ENCODE peak calls at places on chromosomes 5 and 9, in ten cellular contexts. J is H1, K is suprapubic skin, H is A549, Z is ovary, U is K562, L is body of pancreas, A is stomach, Q is IMR-90, I is adrenal gland. B is an unnamed sample.

GRCh38 chr5:173851595-173852248 is 36.4 kb upstream of the CPEB4 start:
- DNase-seq in U (no peak), Q (no peak), Z (no peak), I (no peak), J (no peak), H (no peak), A (no peak), K (no peak), L (no peak), B (no peak)

GRCh38 chr5:32753051-32753450 is 41.9 kb downstream of the NPR3 start:
- DNase-seq in Q (peak; percentile 79), A (no peak), H (no peak), K (no peak), L (no peak), I (no peak), J (no peak), Z (no peak), U (no peak), B (no peak)

GRCh38 chr5:78591227-78591626 is 57.3 kb downstream of the LHFPL2 start:
- DNase-seq in J (no peak), L (no peak), A (no peak), I (no peak), U (no peak), H (peak; percentile 84), K (no peak), Z (no peak), Q (peak; percentile 96), B (no peak)

GRCh38 chr5:74648835-74649286 is 8.3 kb upstream of the ENC1 start:
- DNase-seq in Z (no peak), A (no peak), Q (peak; percentile 65), L (peak; percentile 48), K (no peak), J (no peak), H (peak; percentile 65), U (peak; percentile 38), I (no peak), B (no peak)

GRCh38 chr5:140408750-140409241 is 7.2 kb downstream of the ANKHD1 start:
- DNase-seq in A (no peak), H (peak; percentile 19), J (peak; percentile 32), Z (no peak), K (no peak), U (no peak), Q (no peak), I (no peak), L (no peak), B (no peak)

GRCh38 chr5:2093859-2094615 is 211.3 kb upstream of the IRX4 start:
- DNase-seq in H (peak; percentile 55), U (no peak), K (peak; percentile 82), J (no peak), A (no peak), Q (no peak), Z (peak; percentile 82), L (no peak), I (peak; percentile 62), B (peak; percentile 53)

GRCh38 chr5:122864400-122864799 is 19.0 kb downstream of the SNX24 start:
- DNase-seq in I (no peak), L (no peak), Z (no peak), Q (no peak), A (no peak), J (no peak), H (no peak), U (no peak), K (no peak), B (no peak)

GRCh38 chr9:104885818-104886709 is 41.9 kb downstream of the ABCA1 start:
- DNase-seq in A (no peak), Z (no peak), I (no peak), H (no peak), Q (no peak), K (no peak), J (no peak), L (no peak), U (no peak), B (no peak)

GRCh38 chr5:179240561-179240960 is 104.7 kb downstream of the ADAMTS2 start:
- DNase-seq in H (no peak), A (no peak), Z (peak; percentile 5), U (no peak), Q (no peak), I (no peak), K (peak; percentile 19), L (no peak), J (no peak), B (no peak)

GRCh38 chr9:136526625-136527066 is 19.2 kb downstream of the NOTCH1 start:
- DNase-seq in U (no peak), L (no peak), Q (no peak), Z (no peak), I (no peak), J (no peak), K (no peak), A (peak; percentile 57), H (no peak), B (no peak)

GRCh38 chr9:132037470-132037869 is 42.2 kb downstream of the MED27 start:
- DNase-seq in Z (no peak), Q (no peak), L (no peak), H (no peak), J (no peak), U (no peak), A (no peak), I (no peak), K (no peak), B (no peak)

GRCh38 chr9:124758061-124758460 is 13.1 kb downstream of the NR6A1 start:
- DNase-seq in L (peak; percentile 24), A (no peak), H (no peak), J (no peak), Q (no peak), I (no peak), Z (no peak), U (no peak), K (no peak), B (no peak)
- H3K4me1 ChIP-seq in L (peaks cover 50% of the 10 kb centered on the region), A (no peaks in the 10 kb centered on the region), H (peaks cover 29% of the 10 kb centered on the region), J (peaks cover 15% of the 10 kb centered on the region), Q (peaks cover 3% of the 10 kb centered on the region), I (no peaks in the 10 kb centered on the region), Z (no peaks in the 10 kb centered on the region), U (no peaks in the 10 kb centered on the region), K (no peaks in the 10 kb centered on the region), B (no peaks in the 10 kb centered on the region)

GRCh38 chr9:127444921-127445850 is 6.0 kb downstream of the RPL12 start:
- DNase-seq in J (peak; percentile 54), L (no peak), Q (peak; percentile 44), K (no peak), A (no peak), I (no peak), U (no peak), Z (no peak), H (peak; percentile 55), B (peak; percentile 14)
- TF ChIP-seq POLR2A in J (peak; percentile 54), L (no peak), Q (peak; percentile 13), K (no peak), A (no peak), I (no peak), U (no peak), Z (no peak), H (no peak), B (no peak)

DNA sequence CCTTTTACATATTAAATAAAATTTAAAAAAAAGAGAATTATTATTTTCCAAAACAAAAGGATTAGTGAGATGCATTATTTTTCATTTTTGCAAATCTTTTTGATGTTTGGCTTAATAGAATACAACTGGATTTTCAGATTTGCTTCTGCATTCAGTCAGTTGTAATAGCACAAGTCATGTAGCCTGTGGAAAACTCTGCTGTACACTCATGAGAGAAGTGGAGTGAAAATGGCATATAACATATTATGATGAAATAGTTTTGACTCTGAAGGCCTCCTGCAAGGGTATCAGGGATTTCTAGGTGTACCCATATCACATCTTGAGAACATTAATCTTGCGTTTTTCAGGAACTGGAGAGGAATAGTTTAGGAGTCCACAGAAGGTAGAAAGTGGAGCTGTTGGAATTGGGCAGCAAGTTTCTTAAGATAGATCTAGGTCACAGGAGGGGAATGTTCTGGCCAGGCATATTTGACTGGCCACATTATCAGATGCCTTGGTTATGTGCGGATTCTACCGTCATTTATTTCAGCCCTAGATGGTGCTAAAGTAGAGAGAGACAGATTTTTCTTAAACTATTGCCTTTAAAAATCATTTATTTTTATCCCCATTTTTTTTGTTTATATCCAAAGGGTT is 16.4 kb downstream of the LNPEP start:
- DNase-seq in U (no peak), L (no peak), Q (no peak), K (no peak), Z (no peak), H (no peak), I (no peak), J (no peak), A (no peak), B (no peak)
- H3K9me3 ChIP-seq in U (no peaks in the 10 kb centered on the region), L (no peaks in the 10 kb centered on the region), Q (no peaks in the 10 kb centered on the region), K (no peaks in the 10 kb centered on the region), Z (no peaks in the 10 kb centered on the region), H (no peaks in the 10 kb centered on the region), I (no peaks in the 10 kb centered on the region), J (peaks cover 5% of the 10 kb centered on the region), A (no peaks in the 10 kb centered on the region), B (no peaks in the 10 kb centered on the region)

GRCh38 chr9:121745396-121745695 is 93.9 kb downstream of the DAB2IP start:
- DNase-seq in A (no peak), J (no peak), I (no peak), Q (no peak), L (no peak), U (no peak), K (no peak), Z (no peak), H (no peak), B (no peak)

GRCh38 chr9:121742923-121743322 is 91.5 kb downstream of the DAB2IP start:
- DNase-seq in K (no peak), Q (no peak), L (no peak), J (no peak), I (no peak), A (no peak), U (no peak), Z (no peak), H (no peak), B (no peak)

GRCh38 chr9:121744687-121745395 is 93.4 kb downstream of the DAB2IP start:
- DNase-seq in A (no peak), K (no peak), Q (peak; percentile 73), L (no peak), I (no peak), U (no peak), Z (peak; percentile 39), H (no peak), J (no peak), B (no peak)

GRCh38 chr9:121744002-121744686 is 92.7 kb downstream of the DAB2IP start:
- DNase-seq in J (no peak), U (peak; percentile 54), K (no peak), Z (peak; percentile 67), I (peak; percentile 71), Q (peak; percentile 43), L (peak; percentile 78), A (peak; percentile 73), H (peak; percentile 62), B (peak; percentile 82)

GRCh38 chr9:121743441-121744001 is 92.1 kb downstream of the DAB2IP start:
- DNase-seq in A (peak; percentile 90), H (peak; percentile 85), J (peak; percentile 69), K (peak; percentile 84), Z (peak; percentile 78), Q (peak; percentile 89), U (peak; percentile 56), L (peak; percentile 94), I (peak; percentile 83), B (peak; percentile 84)
- H3K4me1 ChIP-seq in A (peaks cover 92% of the 10 kb centered on the region), H (peaks cover 30% of the 10 kb centered on the region), J (peaks cover 27% of the 10 kb centered on the region), K (peaks cover 73% of the 10 kb centered on the region), Z (peaks cover 54% of the 10 kb centered on the region), Q (peaks cover 34% of the 10 kb centered on the region), U (peaks cover 4% of the 10 kb centered on the region), L (peaks cover 93% of the 10 kb centered on the region), I (peaks cover 87% of the 10 kb centered on the region), B (peaks cover 84% of the 10 kb centered on the region)

DNA sequence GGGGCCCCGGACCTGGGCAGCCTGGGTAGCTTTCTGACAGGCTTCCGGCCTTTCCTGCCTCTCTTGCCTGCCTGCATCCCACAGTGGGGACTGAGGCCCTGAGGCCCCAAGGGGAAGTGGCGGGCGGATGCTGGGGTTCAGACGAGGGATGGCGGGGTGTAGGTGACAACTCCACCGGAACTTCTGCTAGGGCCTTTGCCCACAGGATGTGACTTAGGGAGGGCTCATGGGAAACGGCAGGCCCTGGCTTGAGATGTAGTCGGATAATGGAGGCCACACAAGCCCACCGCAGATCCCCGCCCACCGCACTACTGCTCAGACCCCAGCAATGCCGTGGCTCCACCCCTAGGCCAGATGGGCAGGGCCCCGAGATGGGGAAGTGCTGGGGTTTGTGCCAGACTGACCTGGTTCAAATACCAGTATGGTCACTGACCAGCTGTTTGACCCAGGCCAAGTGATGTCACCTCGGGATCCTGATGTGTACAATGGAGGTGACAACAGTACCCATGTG is 2.7 kb upstream of the CDK9 start:
- DNase-seq in A (peak; percentile 57), Q (no peak), K (peak; percentile 90), Z (no peak), L (peak; percentile 69), J (no peak), U (no peak), H (no peak), I (no peak), B (peak; percentile 93)
- TF ChIP-seq POLR2A in A (no peak), Q (no peak), K (no peak), Z (no peak), L (no peak), J (no peak), U (no peak), H (no peak), I (no peak), B (peak; percentile 14)